ENCODE peak calls at places on chromosomes 7 and 10, in ten cellular contexts. Y is IMR-90, D is AG04450, I is substantia nigra, S is stomach, Z is A549, E is tibial nerve, A is adrenal gland, K is cardiac muscle cell, J is brain microvascular endothelial cell. P is an unnamed sample.

GRCh38 chr7:16460789-16461465 is 4.6 kb downstream of the SOSTDC1 start:
- DNase-seq in Y (no peak), D (no peak), I (no peak), S (no peak), Z (no peak), E (no peak), A (no peak), K (no peak), J (no peak), P (no peak)

GRCh38 chr10:47329905-47330304 is 7.7 kb downstream of the GDF2 start:
- DNase-seq in Y (no peak), D (no peak), I (no peak), S (no peak), Z (no peak), E (no peak), A (no peak), K (no peak), J (no peak), P (no peak)

GRCh38 chr7:34371922-34372321 is 286.1 kb upstream of the NPSR1 start:
- DNase-seq in Y (no peak), D (no peak), I (no peak), S (no peak), Z (no peak), E (no peak), A (no peak), K (no peak), J (no peak), P (no peak)

GRCh38 chr10:71687480-71687879 is 32.1 kb downstream of the C10orf105 start:
- DNase-seq in Y (no peak), D (no peak), I (no peak), S (no peak), Z (no peak), E (no peak), A (no peak), K (no peak), J (no peak), P (no peak)

GRCh38 chr10:117635851-117636250 is 93.3 kb downstream of the EMX2 start:
- DNase-seq in Y (no peak), D (no peak), I (no peak), S (no peak), Z (no peak), E (no peak), A (no peak), K (no peak), J (no peak), P (no peak)

GRCh38 chr7:10239643-10240345 is 733.9 kb upstream of the PHF14 start:
- DNase-seq in Y (no peak), D (no peak), I (no peak), S (no peak), Z (no peak), E (no peak), A (no peak), K (peak; percentile 21), J (no peak), P (no peak)

GRCh38 chr10:1050145-1050544 is 1.2 kb upstream of the IDI1 start:
- DNase-seq in Y (peak; percentile 42), D (no peak), I (no peak), S (no peak), Z (no peak), E (no peak), A (no peak), K (peak; percentile 38), J (no peak), P (no peak)

GRCh38 chr10:78432582-78432981 is 398.9 kb downstream of the RPS24 start:
- DNase-seq in Y (no peak), D (no peak), I (no peak), S (no peak), Z (no peak), E (peak; percentile 64), A (no peak), K (peak; percentile 39), J (no peak), P (no peak)

GRCh38 chr10:100621360-100622205 is 85.8 kb downstream of the HIF1AN start:
- DNase-seq in Y (peak; percentile 7), D (no peak), I (no peak), S (no peak), Z (no peak), E (no peak), A (no peak), K (no peak), J (no peak), P (peak; percentile 70)

GRCh38 chr7:132531562-132531961 is 44.7 kb downstream of the PLXNA4 start:
- DNase-seq in Y (no peak), D (no peak), I (no peak), S (no peak), Z (no peak), E (no peak), A (no peak), K (no peak), J (no peak), P (no peak)

GRCh38 chr7:132528695-132529094 is 47.6 kb downstream of the PLXNA4 start:
- DNase-seq in Y (no peak), D (no peak), I (no peak), S (no peak), Z (no peak), E (no peak), A (no peak), K (no peak), J (no peak), P (no peak)

GRCh38 chr7:132527467-132528410 is 48.5 kb downstream of the PLXNA4 start:
- DNase-seq in Y (no peak), D (no peak), I (no peak), S (no peak), Z (no peak), E (no peak), A (no peak), K (no peak), J (no peak), P (no peak)

GRCh38 chr7:132536646-132537395 is 39.4 kb downstream of the PLXNA4 start:
- DNase-seq in Y (peak; percentile 5), D (no peak), I (no peak), S (no peak), Z (no peak), E (no peak), A (no peak), K (no peak), J (no peak), P (no peak)

DNA sequence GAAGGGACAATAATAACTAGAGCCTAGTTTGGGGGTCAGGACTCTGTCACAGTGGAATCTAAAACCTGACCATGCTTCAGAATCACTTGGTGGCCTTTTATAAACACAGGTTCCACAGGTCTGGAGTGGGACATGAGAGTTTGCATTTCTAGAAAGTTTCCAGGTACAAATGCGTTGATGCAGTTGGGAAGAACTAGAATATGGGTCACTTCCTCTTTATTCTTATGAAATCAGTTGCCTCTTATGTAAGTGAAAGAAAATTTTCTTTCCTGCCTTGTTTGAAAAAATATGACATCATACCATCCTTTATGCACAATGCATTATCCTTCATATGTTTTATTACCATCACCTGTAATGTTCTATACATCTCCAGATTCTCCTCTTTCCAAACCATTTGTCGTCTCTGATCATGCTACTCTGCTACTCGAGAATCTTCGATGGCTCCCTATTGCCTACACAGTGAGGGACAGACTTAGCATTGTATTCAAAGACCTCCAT is 44.0 kb downstream of the PLXNA4 start:
- DNase-seq in Y (no peak), D (no peak), I (no peak), S (no peak), Z (no peak), E (no peak), A (no peak), K (no peak), J (no peak), P (no peak)
- H3K27ac ChIP-seq in Y (no peak overlapping the region), D (no peak overlapping the region), I (no peak overlapping the region), S (no peak overlapping the region), Z (no peak overlapping the region), E (no peak overlapping the region), A (no peak overlapping the region), K (no peak overlapping the region), J (no peak overlapping the region), P (no peak overlapping the region)

GRCh38 chr7:32140540-32140939 is 70.3 kb upstream of the PDE1C start:
- DNase-seq in Y (no peak), D (no peak), I (no peak), S (no peak), Z (no peak), E (no peak), A (no peak), K (no peak), J (no peak), P (no peak)
- H3K27ac ChIP-seq in Y (no peak overlapping the region), D (no peak overlapping the region), I (no peak overlapping the region), S (no peak overlapping the region), Z (no peak overlapping the region), E (no peak overlapping the region), A (no peak overlapping the region), K (no peak overlapping the region), J (no peak overlapping the region), P (no peak overlapping the region)

DNA sequence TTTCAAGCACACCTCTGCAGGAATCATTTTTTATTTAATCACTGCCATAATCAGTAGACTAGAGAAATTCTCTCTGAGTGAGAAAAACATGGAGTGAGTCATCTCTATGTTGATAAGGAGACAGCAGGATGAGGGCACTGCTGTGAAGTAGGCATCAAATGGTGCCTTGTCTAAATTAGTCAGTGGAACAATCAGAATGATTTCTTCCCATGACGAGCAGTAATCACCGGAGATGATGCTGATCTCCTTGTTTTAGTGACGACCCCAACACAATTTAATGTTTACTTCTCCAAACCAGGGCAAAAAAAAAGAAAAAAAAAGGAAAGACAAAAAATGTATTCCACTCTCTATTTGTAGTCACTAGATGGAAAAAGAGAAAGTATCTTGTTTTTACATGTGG is 75.7 kb downstream of the SORBS1 start:
- DNase-seq in Y (no peak), D (no peak), I (no peak), S (no peak), Z (no peak), E (no peak), A (no peak), K (no peak), J (no peak), P (no peak)
- H3K27ac ChIP-seq in Y (no peak overlapping the region), D (no peak overlapping the region), I (no peak overlapping the region), S (no peak overlapping the region), Z (no peak overlapping the region), E (no peak overlapping the region), A (no peak overlapping the region), K (no peak overlapping the region), J (no peak overlapping the region), P (no peak overlapping the region)

GRCh38 chr7:22346383-22347107 is 10.4 kb downstream of the RAPGEF5 start:
- DNase-seq in Y (no peak), D (no peak), I (no peak), S (no peak), Z (no peak), E (no peak), A (no peak), K (no peak), J (no peak), P (no peak)

GRCh38 chr7:22348379-22348778 is 8.6 kb downstream of the RAPGEF5 start:
- DNase-seq in Y (no peak), D (no peak), I (no peak), S (no peak), Z (no peak), E (no peak), A (no peak), K (no peak), J (peak; percentile 46), P (no peak)

GRCh38 chr7:22343071-22343470 is 13.9 kb downstream of the RAPGEF5 start:
- DNase-seq in Y (no peak), D (no peak), I (no peak), S (no peak), Z (no peak), E (no peak), A (no peak), K (no peak), J (no peak), P (no peak)

GRCh38 chr7:22343612-22344011 is 13.3 kb downstream of the RAPGEF5 start:
- DNase-seq in Y (no peak), D (no peak), I (no peak), S (no peak), Z (no peak), E (no peak), A (no peak), K (no peak), J (no peak), P (no peak)

GRCh38 chr7:22344655-22345054 is 12.3 kb downstream of the RAPGEF5 start:
- DNase-seq in Y (no peak), D (no peak), I (no peak), S (no peak), Z (no peak), E (no peak), A (no peak), K (no peak), J (no peak), P (no peak)
- H3K27ac ChIP-seq in Y (no peak overlapping the region), D (no peak overlapping the region), I (no peak overlapping the region), S (no peak overlapping the region), Z (no peak overlapping the region), E (no peak overlapping the region), A (no peak overlapping the region), K (no peak overlapping the region), J (no peak overlapping the region), P (no peak overlapping the region)

P was measured in spleen.